ENCODE peak calls at places on chromosomes 4 and X, in five cellular contexts. H, L, X, I and A are unnamed samples.

GRCh38 chrX:139892512-139892911 is 40.3 kb downstream of the ATP11C start:
- DNase-seq in I (no peak), H (no peak), L (no peak), X (no peak), A (no peak)

GRCh38 chr4:119587796-119588195 is 40.8 kb downstream of the PDE5A start:
- DNase-seq in L (no peak), X (no peak), H (peak; percentile 30), I (peak; percentile 30), A (no peak)

GRCh38 chr4:8647094-8647570 is 54.6 kb downstream of the CPZ start:
- DNase-seq in I (no peak), L (no peak), H (no peak), X (no peak), A (no peak)

GRCh38 chr4:18214656-18215055 is 193.1 kb upstream of the LCORL start:
- DNase-seq in I (no peak), L (no peak), H (no peak), X (no peak), A (peak; percentile 49)

GRCh38 chr4:31246856-31247255 is 526.7 kb downstream of the PCDH7 start:
- DNase-seq in H (peak; percentile 81), X (no peak), L (no peak), I (no peak), A (no peak)

GRCh38 chrX:39619182-39620009 is 478.4 kb downstream of the BCOR start:
- DNase-seq in I (no peak), X (peak; percentile 65), H (no peak), L (peak; percentile 41), A (no peak)

GRCh38 chr4:108172780-108173598 is 4.3 kb upstream of the LEF1 start:
- DNase-seq in X (peak; percentile 85), L (peak; percentile 83), H (peak; percentile 67), I (no peak), A (peak; percentile 58)

GRCh38 chr4:8283161-8283560 is 13.6 kb downstream of the HTRA3 start:
- DNase-seq in X (no peak), L (no peak), I (no peak), H (no peak), A (no peak)

GRCh38 chr4:48681856-48682255 is 98.2 kb downstream of the FRYL start:
- DNase-seq in I (peak; percentile 52), H (peak; percentile 33), L (no peak), X (no peak), A (peak; percentile 41)

GRCh38 chr4:118981839-118982381 is 93.3 kb downstream of the SYNPO2 start:
- DNase-seq in H (peak; percentile 96), X (peak; percentile 50), I (peak; percentile 96), L (peak; percentile 73), A (peak; percentile 82)

GRCh38 chr4:40238700-40239548 is 42.1 kb downstream of the RHOH start:
- DNase-seq in I (no peak), H (no peak), L (no peak), X (peak; percentile 92), A (peak; percentile 56)

GRCh38 chr4:70577220-70577927 is 14.7 kb upstream of the AMBN start:
- DNase-seq in H (no peak), I (no peak), X (no peak), L (no peak), A (no peak)

GRCh38 chr4:19309365-19309764 is 942.3 kb upstream of the SLIT2 start:
- DNase-seq in H (peak; percentile 54), I (peak; percentile 74), X (no peak), L (no peak), A (peak; percentile 10)

GRCh38 chr4:88177981-88178632 is 19.7 kb upstream of the ABCG2 start:
- DNase-seq in I (peak; percentile 85), H (peak; percentile 91), X (peak; percentile 17), L (no peak), A (peak; percentile 93)

GRCh38 chrX:138847930-138848329 is 136.4 kb upstream of the FGF13 start:
- DNase-seq in L (no peak), H (peak; percentile 36), I (no peak), X (no peak), A (peak; percentile 2)

GRCh38 chr4:15755781-15756180 is 22.3 kb upstream of the CD38 start:
- DNase-seq in I (peak; percentile 12), H (peak; percentile 41), X (no peak), L (no peak), A (no peak)

GRCh38 chr4:81685105-81685504 is 213.4 kb upstream of the RASGEF1B start:
- DNase-seq in X (no peak), I (no peak), L (no peak), H (peak; percentile 6), A (no peak)

GRCh38 chr4:90127223-90127705 is at the start of gene CCSER1:
- DNase-seq in L (peak; percentile 90), H (peak; percentile 79), I (peak; percentile 1), X (no peak), A (peak; percentile 64)

DNA sequence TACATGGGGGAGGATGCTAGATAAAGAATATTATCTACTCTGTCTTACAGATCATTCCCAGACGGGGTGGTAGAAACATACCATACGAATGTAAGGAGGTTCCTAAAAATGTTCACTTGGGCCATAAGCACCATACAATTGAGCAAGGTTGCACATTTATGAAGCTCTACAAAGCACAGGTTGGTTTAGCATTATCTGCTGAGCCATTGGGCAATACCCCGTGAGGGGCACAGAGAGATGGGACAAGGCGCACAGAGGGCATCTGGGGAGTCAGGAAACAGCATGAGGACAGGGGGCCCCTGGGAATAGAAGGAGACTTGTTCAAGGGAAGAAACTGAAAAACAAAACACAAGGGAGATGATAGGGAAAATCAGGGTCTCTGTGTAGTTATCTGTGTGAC is 305.3 kb downstream of the TRIML1 start:
- DNase-seq in I (no peak), X (no peak), H (no peak), L (no peak), A (no peak)
- H3K4me3 ChIP-seq in I (peak overlapping the region; percentile 13), X (no peak overlapping the region), H (no peak overlapping the region), L (peak overlapping the region; percentile 44), A (no peak overlapping the region)

DNA sequence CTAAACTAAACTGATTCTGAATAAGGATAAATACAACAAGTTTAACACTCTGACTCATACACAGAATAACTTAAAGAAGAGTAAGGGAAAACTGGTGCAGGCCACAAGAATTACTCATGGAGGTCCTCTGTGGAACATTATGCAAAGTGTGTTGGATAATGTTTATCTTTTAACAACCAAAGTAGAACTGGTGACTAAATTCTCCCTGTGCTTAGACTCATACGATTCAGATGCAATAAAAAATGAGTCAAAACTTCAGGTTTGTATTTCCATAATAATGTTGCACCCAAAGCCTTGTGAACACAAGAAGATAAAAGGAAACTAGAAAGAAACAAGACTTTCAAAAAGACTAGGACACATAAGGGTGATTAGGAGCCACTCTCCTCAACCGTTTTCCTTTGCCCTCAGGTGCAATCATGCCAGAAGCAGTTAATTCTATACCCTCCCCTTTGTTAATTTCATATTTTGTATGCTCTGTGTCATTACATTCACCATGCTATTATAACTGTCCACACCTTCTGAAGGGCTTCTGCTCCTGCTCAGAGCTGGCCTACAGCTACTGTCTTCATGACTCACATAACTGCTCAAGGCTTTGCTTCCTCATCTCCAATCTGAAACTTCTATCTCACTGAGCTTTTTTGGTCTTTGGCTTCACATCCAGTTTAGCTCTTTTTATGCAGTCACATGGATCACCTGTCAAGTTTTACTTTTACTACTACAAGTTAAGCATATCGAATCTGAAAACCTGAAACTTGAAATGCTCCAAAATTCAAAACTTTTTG is 60.2 kb downstream of the KCNIP4 start:
- DNase-seq in L (no peak), X (no peak), I (peak; percentile 93), H (peak; percentile 96), A (no peak)
- H3K4me2 ChIP-seq in L (peak overlapping the region; percentile 31), X (no peak overlapping the region), I (no peak overlapping the region), H (peak overlapping the region; percentile 20), A (no peak overlapping the region)

GRCh38 chr4:80206111-80206510 is 8.8 kb downstream of the PRDM8 start:
- DNase-seq in L (no peak), I (no peak), H (no peak), X (no peak), A (no peak)

GRCh38 chr4:80206541-80207171 is 9.4 kb downstream of the PRDM8 start:
- DNase-seq in I (peak; percentile 60), X (no peak), H (no peak), L (no peak), A (peak; percentile 67)

GRCh38 chr4:80207664-80208063 is 10.4 kb downstream of the PRDM8 start:
- DNase-seq in X (no peak), H (no peak), I (no peak), L (no peak), A (no peak)

GRCh38 chr4:80208606-80209005 is 11.3 kb downstream of the PRDM8 start:
- DNase-seq in X (no peak), I (peak; percentile 35), H (no peak), L (no peak), A (no peak)

GRCh38 chr4:80207172-80207583 is 9.9 kb downstream of the PRDM8 start:
- DNase-seq in H (no peak), X (no peak), I (no peak), L (no peak), A (peak; percentile 75)
- H3K4me3 ChIP-seq in H (no peak overlapping the region), X (no peak overlapping the region), I (no peak overlapping the region), L (no peak overlapping the region), A (peak overlapping the region; percentile 60)

DNA sequence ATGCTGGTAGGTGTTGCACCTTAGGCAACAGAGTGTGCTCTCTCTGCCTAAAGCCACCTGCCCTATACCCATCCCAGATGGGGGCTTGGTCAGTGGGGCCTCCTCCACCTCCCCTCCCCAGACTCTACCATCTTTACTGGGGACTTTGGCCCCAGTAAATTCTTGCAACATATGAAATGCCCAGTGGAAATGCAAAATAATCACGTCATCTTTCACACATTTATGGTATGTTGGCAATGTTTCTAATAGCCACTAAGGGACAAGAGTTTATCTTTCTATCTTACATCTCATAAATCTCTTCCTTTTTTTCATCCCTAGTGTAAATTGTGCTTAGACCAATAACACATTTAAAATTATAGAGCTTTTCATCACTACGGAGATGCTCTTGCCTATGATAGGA is 103.0 kb upstream of the MAML3 start:
- DNase-seq in L (no peak), I (peak; percentile 55), X (no peak), H (peak; percentile 61), A (no peak)
- H3K4me2 ChIP-seq in L (peak overlapping the region; percentile 63), I (peak overlapping the region; percentile 64), X (no peak overlapping the region), H (no peak overlapping the region), A (no peak overlapping the region)

DNA sequence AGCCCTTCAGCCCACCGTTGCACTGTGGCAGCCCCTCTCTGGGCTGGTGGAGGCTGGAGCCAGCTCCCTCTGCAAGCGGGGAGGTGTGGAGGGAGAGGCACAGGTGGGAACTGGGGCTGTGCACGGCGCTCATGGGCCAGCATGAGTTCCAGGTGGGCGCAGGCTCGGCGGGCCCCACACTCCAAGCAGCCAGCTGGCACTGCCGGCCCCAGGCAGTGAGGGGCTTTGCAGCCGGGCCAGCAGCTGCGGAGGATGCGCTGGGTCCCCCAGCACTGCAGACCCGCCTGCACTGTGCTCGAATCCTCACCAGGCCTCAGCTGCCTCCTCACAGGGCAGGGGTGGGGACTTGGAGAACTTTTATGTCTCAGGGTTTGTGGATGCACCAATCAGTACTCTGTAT is 1354.8 kb upstream of the IGFBP7 start:
- DNase-seq in X (no peak), L (no peak), H (no peak), I (no peak), A (no peak)
- H3K4me3 ChIP-seq in X (no peak overlapping the region), L (no peak overlapping the region), H (no peak overlapping the region), I (no peak overlapping the region), A (no peak overlapping the region)